ENCODE peak calls at places on chromosomes 5 and 9, in five cellular contexts. K is activated naive CD4-positive, alpha-beta T cell; L is pons; U is natural killer cell; J is gastrocnemius medialis. Z is an unnamed sample.

GRCh38 chr9:93578844-93579243 is 2.5 kb downstream of the PHF2 start:
- DNase-seq in L (no peak), U (no peak), J (no peak), K (no peak), Z (no peak)

GRCh38 chr9:129283705-129284606 is 105.9 kb upstream of the IER5L start:
- DNase-seq in U (peak), L (no peak), K (no peak), J (no peak), Z (no peak)

GRCh38 chr5:181044662-181045305 is 4.7 kb downstream of the BTNL9 start:
- DNase-seq in K (no peak), L (no peak), J (no peak), U (no peak), Z (no peak)

GRCh38 chr9:35716236-35716635 is 15.8 kb downstream of the TLN1 start:
- DNase-seq in J (no peak), K (no peak), U (no peak), L (no peak), Z (no peak)

GRCh38 chr5:81525690-81526089 is 131.8 kb upstream of the ACOT12 start:
- DNase-seq in J (no peak), L (no peak), U (no peak), K (no peak), Z (no peak)

GRCh38 chr9:87878930-87879603 is 3.6 kb upstream of the SPATA31E1 start:
- DNase-seq in L (no peak), J (no peak), U (no peak), K (no peak), Z (no peak)

GRCh38 chr5:2185646-2186471 is 303.1 kb upstream of the IRX4 start:
- DNase-seq in K (no peak), U (no peak), L (no peak), J (no peak), Z (no peak)

GRCh38 chr5:99191181-99191775 is 262.5 kb upstream of the CHD1 start:
- DNase-seq in U (no peak), K (no peak), L (no peak), J (no peak), Z (no peak)

GRCh38 chr5:167953151-167953788 is 338.2 kb upstream of the WWC1 start:
- DNase-seq in L (no peak), K (no peak), U (no peak), J (no peak), Z (no peak)

GRCh38 chr5:100902406-100903035 is 561 bp downstream of the ST8SIA4 start:
- DNase-seq in J (no peak), L (peak), U (peak), K (no peak), Z (peak)

GRCh38 chr5:160188968-160189319 is 40.4 kb upstream of the FABP6 start:
- DNase-seq in K (no peak), U (no peak), L (no peak), J (no peak), Z (no peak)

GRCh38 chr9:124658165-124659017 is 112.7 kb downstream of the NR6A1 start:
- DNase-seq in L (peak), U (peak), K (no peak), J (peak), Z (peak)

GRCh38 chr9:16653491-16654407 is 216.7 kb downstream of the BNC2 start:
- DNase-seq in L (no peak), U (no peak), K (no peak), J (no peak), Z (no peak)

GRCh38 chr9:77588319-77588937 is 59.7 kb downstream of the GNA14 start:
- DNase-seq in K (no peak), J (no peak), U (no peak), L (peak), Z (no peak)

GRCh38 chr9:37967681-37968080 is 63.8 kb upstream of the SLC25A51 start:
- DNase-seq in K (no peak), L (no peak), J (no peak), U (no peak), Z (no peak)

GRCh38 chr9:92970467-92970923 is 23.2 kb downstream of the FGD3 start:
- DNase-seq in U (no peak), J (no peak), K (no peak), L (peak), Z (no peak)

GRCh38 chr5:95392593-95393182 is 1.5 kb downstream of the FAM81B start:
- DNase-seq in L (no peak), U (no peak), K (no peak), J (no peak), Z (no peak)

GRCh38 chr5:71601222-71602026 is 14.3 kb downstream of the MCCC2 start:
- DNase-seq in U (peak), K (peak), J (peak), L (peak), Z (peak)

GRCh38 chr5:140312067-140312790 is 9.3 kb upstream of the PFDN1 start:
- DNase-seq in U (no peak), K (no peak), J (no peak), L (peak), Z (no peak)

GRCh38 chr9:93183663-93184438 is at the start of gene WNK2:
- DNase-seq in K (no peak), L (no peak), J (no peak), U (peak), Z (peak)

GRCh38 chr5:68484307-68485068 is 268.9 kb downstream of the PIK3R1 start:
- DNase-seq in L (no peak), K (no peak), U (no peak), J (no peak), Z (no peak)

GRCh38 chr5:9774472-9775079 is 144.4 kb upstream of the TAS2R1 start:
- DNase-seq in U (no peak), L (peak), K (no peak), J (no peak), Z (no peak)

GRCh38 chr5:77906806-77907205 is 130.7 kb upstream of the TBCA start:
- DNase-seq in J (no peak), U (no peak), L (no peak), K (no peak), Z (no peak)

GRCh38 chr5:72920690-72921089 is 35.2 kb upstream of the FCHO2 start:
- DNase-seq in J (no peak), L (no peak), K (no peak), U (no peak), Z (no peak)

GRCh38 chr5:17839848-17840247 is 205.6 kb downstream of the TAF11L14 start:
- DNase-seq in L (no peak), J (no peak), K (no peak), U (no peak), Z (no peak)

GRCh38 chr5:72552041-72552557 is 44.9 kb upstream of the ZNF366 start:
- DNase-seq in U (no peak), L (no peak), J (no peak), K (no peak), Z (no peak)

GRCh38 chr5:60701317-60701988 is 1.5 kb upstream of the DEPDC1B start:
- DNase-seq in L (no peak), U (no peak), K (no peak), J (no peak), Z (no peak)

GRCh38 chr5:17395106-17395505 is 102.9 kb upstream of the TAF11L2 start:
- DNase-seq in U (no peak), K (no peak), L (no peak), J (no peak), Z (no peak)

GRCh38 chr5:176608142-176608705 is 1.7 kb downstream of the GPRIN1 start:
- DNase-seq in L (no peak), J (no peak), U (no peak), K (no peak), Z (no peak)

GRCh38 chr5:76641514-76642120 is 18.4 kb upstream of the F2RL2 start:
- DNase-seq in J (no peak), K (peak), L (peak), U (peak), Z (peak)

GRCh38 chr9:36840895-36841536 is 193.1 kb downstream of the PAX5 start:
- DNase-seq in K (no peak), L (no peak), U (no peak), J (no peak), Z (no peak)

GRCh38 chr9:27835746-27836145 is 262.5 kb upstream of the C9orf72 start:
- DNase-seq in U (no peak), J (no peak), K (no peak), L (no peak), Z (no peak)

GRCh38 chr9:130847306-130848217 is 12.5 kb downstream of the ABL1 start:
- DNase-seq in K (no peak), J (peak), L (peak), U (no peak), Z (no peak)

GRCh38 chr9:123406016-123406415 is 50.0 kb downstream of the CRB2 start:
- DNase-seq in U (no peak), K (no peak), J (no peak), L (no peak), Z (no peak)

GRCh38 chr5:98474211-98474610 is 299.3 kb upstream of the RGMB start:
- DNase-seq in K (no peak), L (no peak), J (no peak), U (no peak), Z (no peak)

GRCh38 chr9:135929656-135930445 is 22.5 kb upstream of the CAMSAP1 start:
- DNase-seq in U (no peak), J (no peak), L (no peak), K (no peak), Z (no peak)

GRCh38 chr9:105385372-105385985 is 62.4 kb upstream of the FSD1L start:
- DNase-seq in L (peak), K (no peak), J (peak), U (no peak), Z (peak)

Z was measured in stimulated activated naive B cell treated with anti-CD40 and anti-IgM and Interleukin-4, amounts not matched to agents 10 μg/mL and 1 μg/mL and 100 μg/mL, for 72 hours.